ENCODE peak calls at places on chromosomes 12 and 14, in seven cellular contexts. D, O, I, S, P, L and R are unnamed samples.

GRCh38 chr12:66061557-66062279 is 68.8 kb downstream of the LLPH start:
- DNase-seq in D (no peak), O (peak; percentile 85), I (no peak), S (no peak), P (no peak), L (no peak), R (peak; percentile 36)

GRCh38 chr12:26936559-26937442 is 980 bp downstream of the INTS13 start:
- DNase-seq in D (no peak), O (peak; percentile 41), I (no peak), S (peak; percentile 13), P (no peak), L (no peak), R (no peak)

GRCh38 chr12:114888928-114889327 is 205.0 kb upstream of the TBX3 start:
- DNase-seq in D (no peak), O (no peak), I (no peak), S (no peak), P (no peak), L (no peak), R (no peak)

GRCh38 chr14:56044196-56044595 is 74.0 kb upstream of the PELI2 start:
- DNase-seq in D (no peak), O (no peak), I (no peak), S (no peak), P (no peak), L (no peak), R (no peak)

GRCh38 chr12:11730299-11731041 is 81.0 kb downstream of the ETV6 start:
- DNase-seq in D (no peak), O (no peak), I (no peak), S (no peak), P (no peak), L (no peak), R (no peak)

GRCh38 chr14:44782775-44783238 is 178.9 kb downstream of the KLHL28 start:
- DNase-seq in D (no peak), O (no peak), I (peak; percentile 80), S (no peak), P (no peak), L (no peak), R (no peak)

GRCh38 chr12:109833307-109834189 is at the start of gene TRPV4:
- DNase-seq in D (peak; percentile 40), O (peak; percentile 61), I (peak; percentile 23), S (peak; percentile 27), P (peak; percentile 22), L (peak; percentile 77), R (peak; percentile 68)

GRCh38 chr12:110269622-110270124 is 11.4 kb upstream of the ATP2A2 start:
- DNase-seq in D (no peak), O (peak; percentile 91), I (peak; percentile 84), S (peak; percentile 77), P (no peak), L (no peak), R (peak; percentile 68)

GRCh38 chr12:105420046-105420445 is 89.6 kb downstream of the C12orf75 start:
- DNase-seq in D (no peak), O (no peak), I (no peak), S (no peak), P (no peak), L (no peak), R (no peak)

GRCh38 chr12:78403681-78404080 is 460.9 kb upstream of the SYT1 start:
- DNase-seq in D (no peak), O (no peak), I (peak; percentile 40), S (peak; percentile 86), P (peak; percentile 40), L (no peak), R (no peak)

GRCh38 chr14:101068293-101068957 is 164.9 kb upstream of the RTL1 start:
- DNase-seq in D (no peak), O (peak; percentile 20), I (no peak), S (no peak), P (no peak), L (peak; percentile 33), R (peak; percentile 18)

GRCh38 chr14:50955373-50956043 is 11.2 kb upstream of the PYGL start:
- DNase-seq in D (no peak), O (peak; percentile 98), I (peak; percentile 96), S (peak; percentile 96), P (peak; percentile 94), L (no peak), R (peak; percentile 85)

GRCh38 chr12:88723219-88723618 is 142.9 kb upstream of the KITLG start:
- DNase-seq in D (no peak), O (no peak), I (peak; percentile 36), S (no peak), P (no peak), L (no peak), R (no peak)

GRCh38 chr14:81329640-81330385 is 70.3 kb downstream of the STON2 start:
- DNase-seq in D (no peak), O (no peak), I (no peak), S (no peak), P (no peak), L (no peak), R (no peak)

GRCh38 chr12:119783787-119784186 is 93.3 kb downstream of the CIT start:
- DNase-seq in D (no peak), O (peak; percentile 27), I (no peak), S (no peak), P (no peak), L (no peak), R (no peak)

GRCh38 chr14:103169954-103170353 is 46.7 kb downstream of the TNFAIP2 start:
- DNase-seq in D (no peak), O (no peak), I (no peak), S (no peak), P (no peak), L (no peak), R (no peak)

GRCh38 chr14:69316449-69317391 is 56.8 kb downstream of the GALNT16 start:
- DNase-seq in D (no peak), O (peak; percentile 40), I (peak; percentile 98), S (peak; percentile 97), P (no peak), L (peak; percentile 41), R (peak; percentile 34)

GRCh38 chr12:116862167-116862566 is 19.1 kb downstream of the HRK start:
- DNase-seq in D (no peak), O (no peak), I (no peak), S (no peak), P (no peak), L (no peak), R (no peak)

GRCh38 chr14:21307641-21308040 is 27.8 kb downstream of the RPGRIP1 start:
- DNase-seq in D (no peak), O (no peak), I (no peak), S (no peak), P (no peak), L (no peak), R (no peak)

GRCh38 chr14:95225251-95225887 is 68.0 kb upstream of the DICER1 start:
- DNase-seq in D (no peak), O (no peak), I (no peak), S (no peak), P (no peak), L (no peak), R (no peak)

DNA sequence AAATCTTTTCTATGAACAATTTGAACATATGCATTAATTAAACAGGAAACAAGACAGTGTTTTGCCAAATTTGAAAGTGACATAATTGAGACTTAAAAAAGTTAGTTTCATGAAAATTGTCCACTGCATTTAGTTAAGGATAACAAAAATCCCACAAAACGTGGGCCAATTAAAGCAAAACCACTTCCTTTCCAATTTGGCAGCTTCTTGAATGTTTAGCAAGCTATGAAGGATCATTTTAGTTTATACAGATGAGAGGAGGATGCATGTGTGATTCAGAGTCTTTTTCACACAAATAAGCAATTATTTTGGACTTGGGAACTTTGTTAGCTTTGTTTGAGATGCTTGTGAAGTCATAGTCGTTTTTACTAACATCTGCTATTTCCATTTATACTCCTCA is 109.6 kb downstream of the ATXN7L3B start:
- DNase-seq in D (no peak), O (no peak), I (no peak), S (no peak), P (no peak), L (no peak), R (no peak)
- H2BK5ac ChIP-seq in D (no peak overlapping the region), O (no peak overlapping the region), I (no peak overlapping the region), S (no peak overlapping the region), P (no peak overlapping the region), L (no peak overlapping the region), R (no peak overlapping the region)

GRCh38 chr12:25708661-25709060 is 155.6 kb upstream of the LMNTD1 start:
- DNase-seq in D (no peak), O (no peak), I (no peak), S (no peak), P (no peak), L (no peak), R (no peak)
- H2BK5ac ChIP-seq in D (no peak overlapping the region), O (no peak overlapping the region), I (peak overlapping the region; percentile 29), S (no peak overlapping the region), P (no peak overlapping the region), L (no peak overlapping the region), R (no peak overlapping the region)

GRCh38 chr12:43154498-43155045 is 397.4 kb downstream of the ADAMTS20 start:
- DNase-seq in D (no peak), O (peak; percentile 4), I (no peak), S (no peak), P (no peak), L (no peak), R (no peak)

DNA sequence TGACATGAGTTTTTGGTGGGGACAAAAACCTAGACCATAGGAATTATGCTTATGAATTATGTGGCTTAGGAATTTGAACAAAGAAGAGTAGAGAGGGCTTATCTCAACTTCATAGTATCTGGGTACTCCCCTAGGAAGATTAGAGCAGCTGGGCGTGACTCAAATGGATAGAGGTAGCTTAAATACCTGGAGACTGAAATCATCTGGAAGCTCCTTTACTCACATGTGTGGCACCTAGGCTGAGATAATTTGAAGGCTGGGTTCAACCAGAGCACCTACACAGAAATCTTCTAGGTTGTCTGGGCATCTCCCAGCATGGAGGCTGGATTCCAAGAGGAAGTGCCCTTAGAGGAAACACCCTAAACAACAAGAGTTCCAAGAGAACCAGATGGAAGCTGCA is 393.9 kb downstream of the ADAMTS20 start:
- DNase-seq in D (no peak), O (peak; percentile 5), I (no peak), S (no peak), P (peak; percentile 67), L (no peak), R (no peak)
- H2BK5ac ChIP-seq in D (no peak overlapping the region), O (no peak overlapping the region), I (no peak overlapping the region), S (no peak overlapping the region), P (no peak overlapping the region), L (no peak overlapping the region), R (no peak overlapping the region)

GRCh38 chr12:14654842-14655241 is 41.6 kb downstream of the GUCY2C start:
- DNase-seq in D (no peak), O (no peak), I (no peak), S (no peak), P (no peak), L (no peak), R (no peak)

GRCh38 chr12:14655284-14655683 is 41.1 kb downstream of the GUCY2C start:
- DNase-seq in D (no peak), O (peak; percentile 6), I (no peak), S (no peak), P (no peak), L (no peak), R (no peak)

GRCh38 chr12:14650791-14651190 is 45.6 kb downstream of the GUCY2C start:
- DNase-seq in D (no peak), O (no peak), I (no peak), S (no peak), P (no peak), L (no peak), R (no peak)

GRCh38 chr12:14654416-14654815 is 42.0 kb downstream of the GUCY2C start:
- DNase-seq in D (no peak), O (no peak), I (no peak), S (no peak), P (no peak), L (no peak), R (no peak)

DNA sequence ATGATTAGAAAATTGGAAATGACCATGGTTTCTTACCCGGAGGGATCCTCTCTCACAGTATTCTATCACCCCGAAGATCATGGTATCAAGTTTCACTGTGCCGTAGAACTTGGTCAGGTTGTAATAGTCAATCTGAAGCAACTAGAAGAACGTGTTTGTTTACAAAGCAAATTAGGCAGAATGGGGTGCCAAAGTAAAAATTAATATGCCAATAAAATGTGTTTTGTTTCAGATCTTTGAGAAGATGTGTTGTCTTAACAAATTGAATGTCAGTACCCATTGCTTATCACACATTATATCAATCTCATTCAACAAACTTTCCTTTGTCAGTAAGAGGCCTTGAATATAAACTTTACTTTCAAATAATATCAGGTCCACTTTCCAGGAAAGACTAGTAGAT is 45.0 kb downstream of the GUCY2C start:
- DNase-seq in D (no peak), O (no peak), I (no peak), S (no peak), P (no peak), L (no peak), R (no peak)
- H2BK5ac ChIP-seq in D (no peak overlapping the region), O (no peak overlapping the region), I (no peak overlapping the region), S (no peak overlapping the region), P (no peak overlapping the region), L (no peak overlapping the region), R (no peak overlapping the region)